ENCODE peak calls at places on chromosome 1, in ten cellular contexts. O, E, L, V, Q, M, N, I, K and T are unnamed samples.

GRCh38 chr1:178483251-178483957 is 13.4 kb downstream of the CLEC20A start:
- DNase-seq in Q (no peak), N (no peak), E (no peak), I (no peak), O (no peak), K (no peak), V (no peak), L (no peak), M (no peak), T (no peak)

GRCh38 chr1:25743164-25744139 is 56.5 kb upstream of the SELENON start:
- DNase-seq in K (peak; percentile 94), E (peak; percentile 94), Q (peak; percentile 97), I (peak; percentile 92), O (peak; percentile 92), M (peak; percentile 39), N (peak; percentile 76), L (no peak), V (no peak), T (peak; percentile 93)

GRCh38 chr1:228440761-228441500 is 24.3 kb upstream of the TRIM17 start:
- DNase-seq in O (no peak), Q (no peak), K (no peak), L (no peak), N (no peak), M (no peak), I (no peak), V (no peak), E (no peak), T (no peak)

GRCh38 chr1:102531031-102531430 is 534.3 kb upstream of the OLFM3 start:
- DNase-seq in O (no peak), I (no peak), Q (no peak), M (no peak), N (no peak), L (no peak), K (no peak), V (no peak), E (no peak), T (no peak)

GRCh38 chr1:30761312-30762151 is 4.0 kb upstream of the LAPTM5 start:
- DNase-seq in N (no peak), M (no peak), V (peak; percentile 44), O (no peak), Q (no peak), E (no peak), L (no peak), K (peak; percentile 42), I (no peak), T (no peak)

GRCh38 chr1:108962681-108963051 is 618 bp downstream of the CLCC1 start:
- DNase-seq in Q (peak; percentile 25), E (no peak), M (peak; percentile 60), L (peak; percentile 65), V (no peak), I (peak; percentile 26), N (peak; percentile 64), K (no peak), O (peak; percentile 20), T (no peak)

GRCh38 chr1:217029311-217030157 is 306.3 kb upstream of the ESRRG start:
- DNase-seq in V (peak; percentile 5), I (no peak), M (no peak), N (peak; percentile 50), L (peak; percentile 67), Q (no peak), O (no peak), K (peak; percentile 55), E (no peak), T (no peak)

GRCh38 chr1:70429219-70429618 is 18.2 kb downstream of the CTH start:
- DNase-seq in K (no peak), O (no peak), I (no peak), E (no peak), Q (no peak), V (no peak), N (no peak), L (peak; percentile 68), M (no peak), T (no peak)

GRCh38 chr1:169601096-169601881 is 15.0 kb upstream of the F5 start:
- DNase-seq in N (no peak), L (peak; percentile 9), I (no peak), V (peak; percentile 57), E (no peak), O (no peak), Q (no peak), M (no peak), K (peak; percentile 59), T (no peak)

GRCh38 chr1:159089184-159089791 is 12.7 kb upstream of the AIM2 start:
- DNase-seq in V (peak; percentile 52), E (no peak), N (no peak), O (no peak), I (no peak), K (no peak), Q (no peak), L (peak; percentile 33), M (no peak), T (no peak)

GRCh38 chr1:19461352-19461645 is 24.0 kb downstream of the CAPZB start:
- DNase-seq in M (no peak), O (no peak), V (peak; percentile 60), Q (no peak), I (no peak), K (no peak), E (no peak), N (no peak), L (no peak), T (peak; percentile 39)

GRCh38 chr1:116768416-116768815 is 14.2 kb downstream of the CD2 start:
- DNase-seq in Q (no peak), I (no peak), N (no peak), L (no peak), K (no peak), M (no peak), E (no peak), O (no peak), V (no peak), T (no peak)
- H3K4me1 ChIP-seq in Q (no peaks in the 10 kb centered on the region), I (no peaks in the 10 kb centered on the region), N (peaks cover 18% of the 10 kb centered on the region), L (no peaks in the 10 kb centered on the region), K (no peaks in the 10 kb centered on the region), M (peaks cover 98% of the 10 kb centered on the region), E (no peaks in the 10 kb centered on the region), O (no peaks in the 10 kb centered on the region), V (no peaks in the 10 kb centered on the region), T (no peaks in the 10 kb centered on the region)

GRCh38 chr1:21938791-21939538 is 1.9 kb upstream of the HSPG2 start:
- DNase-seq in N (no peak), O (no peak), Q (no peak), E (no peak), K (no peak), I (no peak), V (no peak), L (no peak), M (no peak), T (no peak)

GRCh38 chr1:21937372-21938121 is 437 bp upstream of the HSPG2 start:
- DNase-seq in K (peak; percentile 92), L (peak; percentile 69), M (peak; percentile 75), E (peak; percentile 87), I (peak; percentile 88), O (peak; percentile 92), Q (peak; percentile 88), N (peak; percentile 85), V (peak; percentile 88), T (peak; percentile 92)

GRCh38 chr1:21940492-21940891 is 3.4 kb upstream of the HSPG2 start:
- DNase-seq in V (no peak), L (no peak), M (no peak), E (no peak), K (no peak), N (no peak), O (no peak), I (no peak), Q (no peak), T (no peak)

GRCh38 chr1:21941370-21941769 is 4.3 kb upstream of the HSPG2 start:
- DNase-seq in M (no peak), Q (no peak), O (no peak), K (no peak), E (no peak), L (no peak), N (no peak), V (no peak), I (no peak), T (no peak)

GRCh38 chr1:21939650-21940374 is 2.7 kb upstream of the HSPG2 start:
- DNase-seq in Q (peak; percentile 91), I (peak; percentile 92), N (peak; percentile 80), E (peak; percentile 79), L (peak; percentile 77), K (peak; percentile 94), O (peak; percentile 88), V (no peak), M (no peak), T (peak; percentile 98)
- H3K4me1 ChIP-seq in Q (peaks cover 62% of the 10 kb centered on the region), I (peaks cover 30% of the 10 kb centered on the region), N (peaks cover 45% of the 10 kb centered on the region), E (no peaks in the 10 kb centered on the region), L (no peaks in the 10 kb centered on the region), K (peaks cover 47% of the 10 kb centered on the region), O (peaks cover 47% of the 10 kb centered on the region), V (peaks cover 8% of the 10 kb centered on the region), M (peaks cover 12% of the 10 kb centered on the region), T (no peaks in the 10 kb centered on the region)

GRCh38 chr1:164769504-164770148 is 210.6 kb downstream of the PBX1 start:
- DNase-seq in K (no peak), L (peak; percentile 91), N (no peak), M (no peak), V (no peak), O (no peak), Q (no peak), I (no peak), E (no peak), T (no peak)
- H3K4me1 ChIP-seq in K (peaks cover 57% of the 10 kb centered on the region), L (peaks cover 18% of the 10 kb centered on the region), N (peaks cover 49% of the 10 kb centered on the region), M (no peaks in the 10 kb centered on the region), V (peaks cover 18% of the 10 kb centered on the region), O (peaks cover 71% of the 10 kb centered on the region), Q (peaks cover 60% of the 10 kb centered on the region), I (peaks cover 54% of the 10 kb centered on the region), E (no peaks in the 10 kb centered on the region), T (peaks cover 12% of the 10 kb centered on the region)

GRCh38 chr1:37152491-37152890 is 118.2 kb upstream of the GRIK3 start:
- DNase-seq in E (no peak), V (no peak), Q (no peak), N (no peak), M (no peak), K (no peak), L (no peak), O (no peak), I (no peak), T (no peak)
- H3K4me1 ChIP-seq in E (no peaks in the 10 kb centered on the region), V (no peaks in the 10 kb centered on the region), Q (no peaks in the 10 kb centered on the region), N (no peaks in the 10 kb centered on the region), M (no peaks in the 10 kb centered on the region), K (no peaks in the 10 kb centered on the region), L (no peaks in the 10 kb centered on the region), O (no peaks in the 10 kb centered on the region), I (no peaks in the 10 kb centered on the region), T (no peaks in the 10 kb centered on the region)

GRCh38 chr1:16252912-16253311 is 15.9 kb upstream of the CPLANE2 start:
- DNase-seq in N (no peak), E (no peak), L (no peak), Q (peak; percentile 10), M (no peak), K (no peak), O (no peak), I (no peak), V (no peak), T (no peak)

GRCh38 chr1:16250547-16251251 is 13.7 kb upstream of the CPLANE2 start:
- DNase-seq in I (no peak), L (no peak), V (no peak), E (no peak), Q (peak; percentile 44), O (no peak), K (peak; percentile 78), M (no peak), N (no peak), T (no peak)

GRCh38 chr1:16251381-16251780 is 14.4 kb upstream of the CPLANE2 start:
- DNase-seq in K (no peak), V (no peak), N (no peak), I (no peak), O (no peak), L (no peak), M (no peak), E (no peak), Q (no peak), T (peak; percentile 63)

GRCh38 chr1:16254263-16254948 is 17.4 kb upstream of the CPLANE2 start:
- DNase-seq in L (no peak), E (no peak), O (no peak), M (no peak), Q (peak; percentile 14), K (no peak), N (no peak), V (no peak), I (no peak), T (no peak)

GRCh38 chr1:16253332-16253922 is 16.4 kb upstream of the CPLANE2 start:
- DNase-seq in K (no peak), Q (peak; percentile 11), E (no peak), N (no peak), M (no peak), I (no peak), V (no peak), L (no peak), O (no peak), T (no peak)
- H3K4me1 ChIP-seq in K (peaks cover 24% of the 10 kb centered on the region), Q (peaks cover 32% of the 10 kb centered on the region), E (peaks cover 28% of the 10 kb centered on the region), N (peaks cover 20% of the 10 kb centered on the region), M (peaks cover 13% of the 10 kb centered on the region), I (peaks cover 18% of the 10 kb centered on the region), V (no peaks in the 10 kb centered on the region), L (no peaks in the 10 kb centered on the region), O (peaks cover 42% of the 10 kb centered on the region), T (peaks cover 13% of the 10 kb centered on the region)